ENCODE peak calls at places on chromosome 5, in nine cellular contexts. Y is tibial nerve, B is IMR-90, G is A549, V is heart left ventricle, O is right lobe of liver, E is body of pancreas, J is breast epithelium, U is esophagus squamous epithelium. H is an unnamed sample.

GRCh38 chr5:97618721-97619120 is 435.7 kb upstream of the RIOK2 start:
- DNase-seq in V (no peak), E (no peak), G (no peak), B (no peak), O (no peak), Y (no peak), J (no peak), U (no peak), H (no peak)

GRCh38 chr5:179128041-179128365 is 67.8 kb downstream of the ZNF354C start:
- DNase-seq in B (no peak), U (no peak), O (no peak), V (no peak), Y (no peak), J (no peak), E (no peak), G (no peak), H (peak; percentile 11)

GRCh38 chr5:135387629-135387960 is 11.4 kb downstream of the MACROH2A1 start:
- DNase-seq in E (no peak), O (no peak), J (no peak), Y (no peak), V (no peak), G (no peak), U (no peak), B (no peak), H (no peak)

GRCh38 chr5:94361832-94362754 is 256.3 kb downstream of the KIAA0825 start:
- DNase-seq in B (no peak), Y (no peak), J (no peak), U (no peak), O (no peak), E (no peak), G (no peak), V (no peak), H (no peak)

GRCh38 chr5:79416499-79416898 is 97.4 kb downstream of the HOMER1 start:
- DNase-seq in Y (no peak), J (no peak), O (no peak), E (no peak), U (no peak), V (peak; percentile 8), B (peak; percentile 4), G (no peak), H (no peak)

GRCh38 chr5:19734706-19735240 is 253.2 kb downstream of the CDH18 start:
- DNase-seq in B (no peak), J (no peak), E (no peak), O (no peak), V (no peak), Y (no peak), G (no peak), U (no peak), H (no peak)

GRCh38 chr5:172528440-172528839 is 74.1 kb upstream of the SH3PXD2B start:
- DNase-seq in O (no peak), G (no peak), Y (no peak), E (no peak), U (no peak), B (no peak), J (no peak), V (no peak), H (no peak)

GRCh38 chr5:32767948-32768427 is 56.9 kb downstream of the NPR3 start:
- DNase-seq in V (no peak), J (no peak), O (no peak), Y (no peak), B (peak; percentile 99), G (peak; percentile 99), E (no peak), U (no peak), H (no peak)

GRCh38 chr5:104347119-104347708 is 784.6 kb upstream of the NUDT12 start:
- DNase-seq in G (peak; percentile 39), O (no peak), E (no peak), J (no peak), Y (no peak), V (no peak), U (no peak), B (peak; percentile 38), H (no peak)

GRCh38 chr5:132364319-132364718 is 5.2 kb upstream of the SLC22A5 start:
- DNase-seq in J (no peak), U (no peak), V (no peak), Y (no peak), G (peak; percentile 87), B (peak; percentile 72), O (no peak), E (no peak), H (no peak)

GRCh38 chr5:135060021-135060420 is 26.0 kb upstream of the PITX1 start:
- DNase-seq in E (no peak), U (no peak), O (no peak), G (no peak), Y (no peak), V (no peak), B (no peak), J (no peak), H (no peak)

GRCh38 chr5:68484307-68485068 is 268.9 kb downstream of the PIK3R1 start:
- DNase-seq in B (peak; percentile 95), G (no peak), Y (no peak), V (no peak), J (no peak), U (no peak), E (no peak), O (no peak), H (no peak)

GRCh38 chr5:103389846-103390245 is 131.3 kb downstream of the MACIR start:
- DNase-seq in J (no peak), G (no peak), V (no peak), E (no peak), U (no peak), B (no peak), Y (no peak), O (no peak), H (no peak)

GRCh38 chr5:1656271-1656975 is 132.7 kb upstream of the LPCAT1 start:
- DNase-seq in B (no peak), G (no peak), Y (no peak), O (no peak), U (no peak), E (no peak), V (no peak), J (peak; percentile 36), H (no peak)

GRCh38 chr5:156411131-156411727 is 84.3 kb downstream of the SGCD start:
- DNase-seq in O (no peak), V (no peak), B (peak; percentile 82), Y (no peak), E (no peak), J (no peak), U (no peak), G (peak; percentile 19), H (no peak)

GRCh38 chr5:60945760-60946253 is 802 bp downstream of the NDUFAF2 start:
- DNase-seq in V (peak; percentile 12), Y (peak; percentile 15), J (no peak), B (peak; percentile 37), G (peak; percentile 32), E (peak; percentile 28), U (no peak), O (no peak), H (peak; percentile 34)

GRCh38 chr5:6837519-6838110 is 124.4 kb downstream of the TENT4A start:
- DNase-seq in G (peak; percentile 8), Y (no peak), B (no peak), U (no peak), J (no peak), E (no peak), V (no peak), O (no peak), H (peak; percentile 57)

DNA sequence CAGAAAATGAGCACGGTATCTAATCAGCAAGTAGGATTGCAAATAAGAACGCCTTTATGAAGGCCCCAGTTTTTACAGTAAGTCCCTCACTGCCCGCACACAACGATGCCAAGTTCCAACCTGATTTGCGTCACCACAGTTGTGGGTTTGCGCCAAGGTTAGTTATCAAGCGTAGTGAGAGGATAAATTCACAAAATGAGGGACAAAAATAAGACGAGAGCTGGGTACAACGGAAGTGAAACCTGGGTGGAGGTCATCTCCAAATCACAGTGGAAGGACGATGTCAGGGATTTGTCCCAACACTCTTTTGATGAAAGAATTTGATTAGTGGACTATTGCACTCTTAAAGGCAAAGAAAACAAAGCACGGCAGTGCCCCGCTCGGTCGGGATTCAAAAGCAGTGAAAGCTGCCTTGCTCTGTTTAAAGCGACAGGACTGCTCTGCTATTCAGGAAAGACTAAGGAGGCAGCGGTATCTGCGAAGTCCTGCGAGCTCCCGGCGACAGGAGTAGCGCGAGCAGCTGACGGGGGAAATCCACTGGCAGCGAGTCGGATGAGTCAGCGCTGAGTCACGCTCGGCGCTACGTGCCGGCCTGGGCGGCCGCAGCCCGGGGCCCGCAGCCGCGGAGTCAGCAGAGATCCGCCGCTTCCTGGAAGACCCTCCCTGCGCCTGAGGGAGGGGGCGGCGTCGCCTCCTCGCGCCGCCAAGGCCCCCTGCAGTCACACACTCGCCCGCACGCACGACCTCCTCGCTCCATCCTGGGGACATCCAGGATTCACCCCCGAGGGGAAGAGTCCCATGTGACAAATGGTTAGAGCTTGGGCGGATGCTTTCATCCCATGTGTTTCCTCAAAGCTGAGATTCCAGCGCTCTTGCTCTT is 102.8 kb downstream of the ARRDC3 start:
- DNase-seq in E (peak; percentile 91), G (peak; percentile 97), Y (peak; percentile 85), B (peak; percentile 99), J (peak; percentile 91), O (peak; percentile 95), V (peak; percentile 94), U (peak; percentile 27), H (peak; percentile 94)
- TF ChIP-seq POLR2A in E (peak; percentile 86), G (peak; percentile 37), Y (peak; percentile 40), B (peak; percentile 94), J (peak; percentile 6), O (peak; percentile 83), V (no peak), U (peak; percentile 76), H (peak; percentile 48)

GRCh38 chr5:51386916-51387853 is 3.9 kb downstream of the ISL1 start:
- DNase-seq in E (no peak), B (no peak), J (no peak), V (no peak), G (no peak), O (no peak), Y (no peak), U (no peak), H (no peak)
- H3K4me3 ChIP-seq in E (no peak overlapping the region), B (peak overlapping the region; percentile 5), J (peak overlapping the region; percentile 1), V (no peak overlapping the region), G (no peak overlapping the region), O (no peak overlapping the region), Y (peak overlapping the region; percentile 29), U (peak overlapping the region; percentile 5), H (no peak overlapping the region)

DNA sequence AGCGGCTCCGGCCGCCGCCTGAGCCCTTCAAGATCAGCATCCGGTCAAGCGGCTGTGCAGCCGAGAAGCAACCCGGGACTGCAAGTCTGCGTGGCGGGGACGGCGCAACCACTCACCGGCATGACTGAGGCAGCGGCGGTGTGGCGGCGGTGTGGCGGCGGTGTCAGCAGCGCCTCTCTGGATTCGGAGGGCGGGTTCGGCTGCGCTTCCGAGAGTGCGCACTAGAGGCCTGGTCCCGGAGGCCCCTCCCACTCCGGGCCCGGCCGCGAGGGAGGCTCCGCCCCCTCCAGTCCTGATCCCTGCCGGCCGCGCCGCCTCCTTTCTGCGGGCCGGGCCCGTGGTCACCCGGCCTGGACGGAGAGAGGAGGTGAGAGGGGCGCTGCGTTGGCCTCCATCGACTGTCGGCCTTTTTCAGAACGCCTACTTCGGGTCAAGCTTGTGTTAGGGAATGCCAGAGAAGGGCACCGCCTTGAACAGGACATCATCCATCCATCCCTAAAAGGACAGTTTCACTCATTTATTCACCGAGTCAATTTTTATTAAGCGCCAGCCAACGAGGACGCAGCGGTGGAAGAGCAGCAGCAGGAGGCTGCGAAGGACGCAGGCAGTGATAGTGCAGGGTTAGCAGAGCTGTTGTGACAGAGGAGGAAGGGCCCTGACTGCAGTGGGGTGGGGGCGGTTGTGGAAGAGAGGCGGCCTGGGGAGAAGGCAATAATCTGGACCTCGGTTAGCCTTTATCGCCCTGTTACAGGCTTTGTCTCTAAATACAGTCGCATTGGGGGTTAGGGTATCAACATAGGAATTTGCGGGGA is at the start of gene ATOX1:
- DNase-seq in G (peak; percentile 87), Y (peak; percentile 90), E (peak; percentile 93), B (peak; percentile 87), U (peak; percentile 57), J (peak; percentile 88), O (peak; percentile 96), V (peak; percentile 93), H (peak; percentile 95)
- TF ChIP-seq POLR2A in G (peak; percentile 85), Y (peak; percentile 85), E (peak; percentile 91), B (peak; percentile 96), U (peak; percentile 87), J (peak; percentile 47), O (peak; percentile 96), V (peak; percentile 60), H (peak; percentile 83)

GRCh38 chr5:170333161-170333909 is 35.8 kb upstream of the LCP2 start:
- DNase-seq in V (no peak), B (no peak), Y (no peak), E (no peak), G (no peak), O (peak; percentile 53), U (no peak), J (no peak), H (no peak)
- H3K4me3 ChIP-seq in V (no peak overlapping the region), B (no peak overlapping the region), Y (no peak overlapping the region), E (no peak overlapping the region), G (no peak overlapping the region), O (no peak overlapping the region), U (no peak overlapping the region), J (no peak overlapping the region), H (no peak overlapping the region)